ENCODE peak calls at places on chromosomes 16 and 17, in ten cellular contexts. Q is mucosa of descending colon, I is HCT116, K is D721Med, E is dorsolateral prefrontal cortex, M is astrocyte of the cerebellum, F is stomach, X is coronary artery, Z is colonic mucosa, U is RWPE1. C is an unnamed sample.

GRCh38 chr17:66915204-66915611 is 49.3 kb upstream of the CACNG4 start:
- DNase-seq in Q (peak), I (peak), K (no peak), E (no peak), M (no peak), F (peak), X (no peak), Z (peak), U (peak), C (peak)

GRCh38 chr17:79714746-79715145 is 16.0 kb upstream of the ENPP7 start:
- DNase-seq in Q (no peak), I (no peak), K (no peak), E (no peak), M (no peak), F (no peak), X (no peak), Z (no peak), U (no peak), C (no peak)

GRCh38 chr16:10579965-10580918 is at the start of gene EMP2:
- DNase-seq in Q (peak), I (peak), K (peak), E (no peak), M (no peak), F (peak), X (peak), Z (peak), U (peak), C (peak)

GRCh38 chr16:15960124-15960971 is 10.9 kb downstream of the ABCC1 start:
- DNase-seq in Q (no peak), I (no peak), K (no peak), E (no peak), M (no peak), F (no peak), X (no peak), Z (no peak), U (no peak), C (no peak)

GRCh38 chr16:35713762-35714650 is 2254.6 kb downstream of the TP53TG3F start:
- DNase-seq in Q (no peak), I (no peak), K (no peak), E (no peak), M (no peak), F (no peak), X (no peak), Z (no peak), U (no peak), C (no peak)

GRCh38 chr17:44417553-44417952 is 28.1 kb upstream of the ITGA2B start:
- DNase-seq in Q (no peak), I (peak), K (no peak), E (no peak), M (peak), F (no peak), X (no peak), Z (no peak), U (peak), C (peak)

GRCh38 chr17:50661795-50662391 is 27.2 kb downstream of the ABCC3 start:
- DNase-seq in Q (peak), I (peak), K (no peak), E (no peak), M (peak), F (peak), X (no peak), Z (peak), U (peak), C (peak)

GRCh38 chr16:80592273-80592672 is 51.5 kb downstream of the DYNLRB2 start:
- DNase-seq in Q (no peak), I (no peak), K (no peak), E (no peak), M (no peak), F (no peak), X (no peak), Z (no peak), U (no peak), C (no peak)

GRCh38 chr16:88526008-88526905 is 43.9 kb upstream of the ZC3H18 start:
- DNase-seq in Q (no peak), I (no peak), K (no peak), E (no peak), M (no peak), F (no peak), X (no peak), Z (no peak), U (no peak), C (no peak)

GRCh38 chr17:1375615-1376014 is 24.4 kb downstream of the YWHAE start:
- DNase-seq in Q (no peak), I (no peak), K (no peak), E (no peak), M (no peak), F (no peak), X (no peak), Z (no peak), U (no peak), C (no peak)

GRCh38 chr16:59305850-59306249 is 571.7 kb upstream of the GOT2 start:
- DNase-seq in Q (no peak), I (no peak), K (no peak), E (no peak), M (no peak), F (no peak), X (no peak), Z (no peak), U (no peak), C (no peak)

GRCh38 chr16:22397459-22397858 is 23.0 kb upstream of the CDR2 start:
- DNase-seq in Q (no peak), I (no peak), K (no peak), E (no peak), M (peak), F (no peak), X (no peak), Z (no peak), U (no peak), C (peak)

GRCh38 chr16:7284780-7285179 is 47.9 kb upstream of the RBFOX1 start:
- DNase-seq in Q (no peak), I (no peak), K (no peak), E (no peak), M (no peak), F (no peak), X (no peak), Z (no peak), U (no peak), C (no peak)

GRCh38 chr17:18181358-18181757 is 2.3 kb upstream of the ALKBH5 start:
- DNase-seq in Q (no peak), I (no peak), K (no peak), E (no peak), M (no peak), F (no peak), X (no peak), Z (no peak), U (no peak), C (no peak)

GRCh38 chr16:54283735-54284318 is 2.8 kb downstream of the IRX3 start:
- DNase-seq in Q (no peak), I (no peak), K (no peak), E (no peak), M (no peak), F (no peak), X (no peak), Z (no peak), U (no peak), C (no peak)

GRCh38 chr17:29579866-29580771 is 9.3 kb downstream of the GIT1 start:
- DNase-seq in Q (peak), I (peak), K (peak), E (peak), M (no peak), F (peak), X (no peak), Z (peak), U (peak), C (peak)

GRCh38 chr17:1241904-1242303 is 28.3 kb upstream of the BHLHA9 start:
- DNase-seq in Q (no peak), I (no peak), K (no peak), E (no peak), M (peak), F (no peak), X (no peak), Z (no peak), U (no peak), C (no peak)

GRCh38 chr17:67021196-67021595 is 23.2 kb upstream of the CACNG1 start:
- DNase-seq in Q (no peak), I (no peak), K (no peak), E (no peak), M (no peak), F (no peak), X (no peak), Z (no peak), U (no peak), C (no peak)

GRCh38 chr17:9239821-9240658 is 218.7 kb downstream of the NTN1 start:
- DNase-seq in Q (peak), I (peak), K (no peak), E (no peak), M (no peak), F (peak), X (peak), Z (peak), U (peak), C (peak)

GRCh38 chr16:81424761-81425160 is 19.8 kb upstream of the CMIP start:
- DNase-seq in Q (no peak), I (no peak), K (no peak), E (no peak), M (no peak), F (no peak), X (no peak), Z (no peak), U (no peak), C (peak)

GRCh38 chr17:47732399-47733046 is 513 bp upstream of the TBX21 start:
- DNase-seq in Q (no peak), I (no peak), K (peak), E (peak), M (no peak), F (no peak), X (no peak), Z (no peak), U (no peak), C (no peak)

GRCh38 chr16:27739606-27740357 is 189.8 kb downstream of the KATNIP start:
- DNase-seq in Q (no peak), I (no peak), K (no peak), E (peak), M (no peak), F (no peak), X (no peak), Z (no peak), U (no peak), C (no peak)

GRCh38 chr16:9463461-9463860 is 372.0 kb downstream of the HAPSTR1 start:
- DNase-seq in Q (no peak), I (no peak), K (no peak), E (no peak), M (no peak), F (no peak), X (no peak), Z (no peak), U (no peak), C (no peak)

GRCh38 chr16:57999971-58000705 is at the start of gene ZNF319:
- DNase-seq in Q (peak), I (no peak), K (no peak), E (no peak), M (no peak), F (no peak), X (no peak), Z (no peak), U (no peak), C (no peak)

GRCh38 chr16:90031931-90032663 is 12.8 kb upstream of the DBNDD1 start:
- DNase-seq in Q (no peak), I (no peak), K (no peak), E (no peak), M (no peak), F (no peak), X (no peak), Z (no peak), U (no peak), C (no peak)

GRCh38 chr16:50457423-50457822 is 88.6 kb upstream of the BRD7 start:
- DNase-seq in Q (no peak), I (no peak), K (no peak), E (no peak), M (no peak), F (no peak), X (no peak), Z (no peak), U (no peak), C (no peak)

GRCh38 chr16:81316176-81316496 is 1.4 kb downstream of the GAN start:
- DNase-seq in Q (no peak), I (no peak), K (no peak), E (no peak), M (no peak), F (no peak), X (no peak), Z (no peak), U (no peak), C (no peak)

GRCh38 chr17:412211-413015 is 59.8 kb upstream of the RPH3AL start:
- DNase-seq in Q (no peak), I (peak), K (no peak), E (no peak), M (peak), F (peak), X (no peak), Z (peak), U (peak), C (peak)

GRCh38 chr16:71885261-71885650 is 1.3 kb upstream of the ZNF821 start:
- DNase-seq in Q (no peak), I (no peak), K (no peak), E (no peak), M (no peak), F (no peak), X (no peak), Z (no peak), U (no peak), C (no peak)

GRCh38 chr17:1724869-1725641 is 551 bp downstream of the WDR81 start:
- DNase-seq in Q (no peak), I (no peak), K (no peak), E (no peak), M (no peak), F (no peak), X (peak), Z (no peak), U (peak), C (peak)

GRCh38 chr17:5644065-5644464 is 59.8 kb upstream of the NLRP1 start:
- DNase-seq in Q (no peak), I (no peak), K (no peak), E (no peak), M (no peak), F (no peak), X (no peak), Z (no peak), U (no peak), C (no peak)

GRCh38 chr16:48123104-48123788 is 32.5 kb downstream of the ABCC12 start:
- DNase-seq in Q (no peak), I (peak), K (no peak), E (no peak), M (peak), F (no peak), X (no peak), Z (no peak), U (peak), C (peak)

GRCh38 chr16:87074635-87075318 is 242.4 kb downstream of the C16orf95 start:
- DNase-seq in Q (no peak), I (no peak), K (no peak), E (no peak), M (no peak), F (no peak), X (peak), Z (no peak), U (no peak), C (no peak)

GRCh38 chr16:87075319-87075860 is 241.8 kb downstream of the C16orf95 start:
- DNase-seq in Q (no peak), I (no peak), K (no peak), E (no peak), M (no peak), F (no peak), X (peak), Z (no peak), U (no peak), C (no peak)

GRCh38 chr16:87077750-87078127 is 239.5 kb downstream of the C16orf95 start:
- DNase-seq in Q (no peak), I (no peak), K (no peak), E (no peak), M (no peak), F (no peak), X (no peak), Z (no peak), U (no peak), C (no peak)

GRCh38 chr16:87076331-87076949 is 240.8 kb downstream of the C16orf95 start:
- DNase-seq in Q (no peak), I (no peak), K (no peak), E (no peak), M (no peak), F (no peak), X (peak), Z (no peak), U (no peak), C (no peak)

GRCh38 chr16:87076950-87077749 is 240.0 kb downstream of the C16orf95 start:
- DNase-seq in Q (peak), I (peak), K (no peak), E (no peak), M (no peak), F (peak), X (no peak), Z (peak), U (peak), C (peak)
- TF ChIP-seq CTCF in Q (peak), I (peak), K (peak), E (peak), M (peak), F (peak), X (peak), Z (peak), U (peak), C (peak)

GRCh38 chr16:55643161-55643970 is 12.4 kb upstream of the SLC6A2 start:
- DNase-seq in Q (peak), I (peak), K (no peak), E (no peak), M (no peak), F (peak), X (no peak), Z (no peak), U (no peak), C (no peak)
- TF ChIP-seq CTCF in Q (no peak), I (peak), K (no peak), E (no peak), M (no peak), F (peak), X (no peak), Z (no peak), U (no peak), C (no peak)

GRCh38 chr16:66240996-66241395 is 125.5 kb upstream of the CDH5 start:
- DNase-seq in Q (no peak), I (no peak), K (no peak), E (no peak), M (no peak), F (no peak), X (no peak), Z (no peak), U (no peak), C (no peak)

GRCh38 chr16:66240088-66240487 is 126.4 kb upstream of the CDH5 start:
- DNase-seq in Q (no peak), I (no peak), K (no peak), E (no peak), M (no peak), F (no peak), X (no peak), Z (no peak), U (no peak), C (no peak)

GRCh38 chr16:66240565-66240964 is 125.9 kb upstream of the CDH5 start:
- DNase-seq in Q (no peak), I (no peak), K (no peak), E (no peak), M (no peak), F (no peak), X (no peak), Z (no peak), U (no peak), C (no peak)

GRCh38 chr16:66236301-66236700 is 130.2 kb upstream of the CDH5 start:
- DNase-seq in Q (no peak), I (no peak), K (no peak), E (no peak), M (no peak), F (no peak), X (no peak), Z (no peak), U (no peak), C (no peak)

DNA sequence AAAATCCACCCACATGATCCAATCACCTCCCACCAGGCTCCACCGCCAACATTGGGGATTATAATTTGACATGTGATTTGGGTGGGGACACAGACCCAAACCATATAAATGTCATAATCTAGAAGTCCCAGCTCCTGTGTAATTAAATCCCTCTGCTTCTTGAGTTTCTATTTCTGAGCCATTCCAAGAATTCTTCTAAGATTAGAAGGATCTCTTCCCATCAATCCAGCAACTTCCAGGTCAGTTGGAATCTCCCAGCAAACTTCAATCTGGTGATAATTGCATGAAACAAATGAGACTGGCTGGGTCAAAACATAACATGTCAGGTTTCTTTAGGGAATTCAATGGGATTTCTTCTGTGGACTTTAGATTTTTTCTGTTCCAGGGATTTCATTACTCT is 127.8 kb upstream of the CDH5 start:
- DNase-seq in Q (no peak), I (no peak), K (no peak), E (no peak), M (no peak), F (no peak), X (no peak), Z (no peak), U (no peak), C (no peak)
- TF ChIP-seq CTCF in Q (no peak), I (no peak), K (no peak), E (no peak), M (no peak), F (no peak), X (no peak), Z (no peak), U (no peak), C (no peak)

GRCh38 chr16:67100569-67101300 is 9.0 kb upstream of the PHAF1 start:
- DNase-seq in Q (no peak), I (no peak), K (no peak), E (no peak), M (peak), F (no peak), X (no peak), Z (no peak), U (no peak), C (no peak)
- TF ChIP-seq CTCF in Q (no peak), I (peak), K (peak), E (peak), M (no peak), F (no peak), X (no peak), Z (no peak), U (peak), C (no peak)

DNA sequence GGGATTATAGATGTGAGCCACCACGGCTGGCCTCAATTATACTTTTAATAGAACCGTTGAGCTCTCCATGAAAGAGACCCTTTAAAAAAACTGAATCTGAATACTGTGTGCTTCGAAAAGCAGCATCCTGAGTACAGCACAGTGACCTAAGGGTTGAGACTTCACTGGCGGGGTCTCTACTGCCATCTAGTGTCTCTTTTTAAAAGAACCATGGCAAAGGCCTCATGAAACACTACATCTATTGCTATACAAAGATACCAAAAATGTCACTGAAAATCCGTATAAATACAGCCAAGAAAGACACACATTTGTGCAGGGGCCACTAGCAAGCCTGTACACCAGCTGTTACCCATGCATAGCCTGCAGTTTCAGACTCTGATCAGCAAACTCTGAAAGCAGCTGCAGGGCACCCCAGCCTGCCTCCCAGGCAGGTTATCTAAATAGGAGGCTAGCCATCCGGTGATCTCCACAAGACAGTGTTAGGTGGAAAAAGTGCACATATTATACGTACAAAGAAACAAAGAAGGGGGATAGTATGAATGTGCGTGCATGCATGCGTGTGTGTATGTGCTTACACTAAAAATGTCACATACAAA is 35.3 kb downstream of the NPLOC4 start:
- DNase-seq in Q (no peak), I (peak), K (peak), E (no peak), M (peak), F (peak), X (no peak), Z (peak), U (peak), C (peak)
- TF ChIP-seq CTCF in Q (peak), I (peak), K (peak), E (peak), M (peak), F (peak), X (peak), Z (peak), U (peak), C (peak)

GRCh38 chr17:36608794-36609497 is 7.6 kb downstream of the MRM1 start:
- DNase-seq in Q (peak), I (peak), K (no peak), E (peak), M (peak), F (no peak), X (no peak), Z (peak), U (peak), C (peak)
- TF ChIP-seq CTCF in Q (no peak), I (peak), K (peak), E (peak), M (peak), F (no peak), X (peak), Z (no peak), U (peak), C (peak)